ENCODE peak calls at places on chromosomes 13 and 19, in six cellular contexts. P, I, N, G, Q and O are unnamed samples.

GRCh38 chr13:48727252-48728011 is 73.7 kb downstream of the CYSLTR2 start:
- ATAC-seq in P (peak), I (no peak), N (no peak), G (no peak), Q (no peak), O (no peak)

GRCh38 chr19:17289489-17289888 is 7.8 kb downstream of the ANKLE1 start:
- ATAC-seq in P (peak), I (peak), N (peak), G (peak), Q (no peak), O (peak)

GRCh38 chr19:1754651-1755466 is 1.6 kb downstream of the ONECUT3 start:
- ATAC-seq in P (no peak), I (peak), N (peak), G (peak), Q (no peak), O (no peak)

GRCh38 chr13:68439821-68440220 is 1209.7 kb upstream of the PCDH9 start:
- ATAC-seq in P (peak), I (no peak), N (no peak), G (no peak), Q (no peak), O (no peak)

GRCh38 chr13:79723462-79724116 is 242.6 kb downstream of the NDFIP2 start:
- ATAC-seq in P (no peak), I (peak), N (no peak), G (peak), Q (no peak), O (peak)

GRCh38 chr13:43196171-43196611 is 172.8 kb downstream of the DNAJC15 start:
- ATAC-seq in P (no peak), I (no peak), N (no peak), G (no peak), Q (no peak), O (peak)

GRCh38 chr19:16514383-16515019 is 18.3 kb downstream of the C19orf44 start:
- ATAC-seq in P (peak), I (peak), N (no peak), G (peak), Q (no peak), O (no peak)

GRCh38 chr13:99404005-99404755 is 97.0 kb upstream of the GPR183 start:
- ATAC-seq in P (no peak), I (peak), N (no peak), G (no peak), Q (no peak), O (no peak)

GRCh38 chr19:5567360-5567970 is at the start of gene TINCR:
- ATAC-seq in P (no peak), I (peak), N (no peak), G (peak), Q (no peak), O (no peak)

GRCh38 chr13:96542986-96543385 is 451.3 kb downstream of the OXGR1 start:
- ATAC-seq in P (no peak), I (no peak), N (no peak), G (no peak), Q (no peak), O (no peak)

GRCh38 chr19:5172859-5173577 is 167.6 kb downstream of the PTPRS start:
- ATAC-seq in P (no peak), I (no peak), N (peak), G (peak), Q (no peak), O (peak)

GRCh38 chr13:79812070-79812850 is 331.3 kb downstream of the NDFIP2 start:
- ATAC-seq in P (peak), I (no peak), N (no peak), G (no peak), Q (no peak), O (no peak)

GRCh38 chr19:11434703-11435056 is 241 bp downstream of the ODAD3 start:
- ATAC-seq in P (peak), I (peak), N (peak), G (peak), Q (peak), O (no peak)

GRCh38 chr19:16369306-16369663 is 44.7 kb downstream of the KLF2 start:
- ATAC-seq in P (no peak), I (no peak), N (no peak), G (no peak), Q (no peak), O (no peak)

GRCh38 chr19:32406161-32407003 is 812 bp downstream of the DPY19L3 start:
- ATAC-seq in P (no peak), I (no peak), N (no peak), G (no peak), Q (no peak), O (no peak)

GRCh38 chr19:6812612-6813011 is 40.1 kb downstream of the VAV1 start:
- ATAC-seq in P (no peak), I (no peak), N (no peak), G (no peak), Q (no peak), O (no peak)

GRCh38 chr19:47019431-47020041 is at the start of gene NPAS1:
- ATAC-seq in P (no peak), I (peak), N (peak), G (peak), Q (no peak), O (peak)

DNA sequence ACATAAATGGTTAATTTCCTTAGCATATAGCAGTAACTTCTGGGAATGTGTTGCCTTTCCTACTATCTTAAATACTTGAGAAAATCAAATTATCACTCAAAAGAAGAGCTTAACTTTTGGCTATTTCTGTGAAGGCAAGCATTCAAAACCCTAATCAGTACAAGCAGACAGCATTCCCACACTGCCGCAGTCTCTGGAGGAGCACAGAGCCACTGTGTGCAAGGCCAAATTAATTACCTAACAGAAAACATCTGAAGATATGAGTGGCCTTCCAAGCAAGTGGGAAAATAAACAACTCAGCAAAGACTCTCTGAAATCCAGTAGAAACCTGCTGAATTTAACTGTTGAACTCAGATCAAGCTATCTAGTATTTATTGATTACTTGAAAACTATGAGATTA is 68.2 kb downstream of the COL4A1 start:
- ATAC-seq in P (no peak), I (no peak), N (no peak), G (no peak), Q (no peak), O (peak)
- H3K4me3 ChIP-seq in P (no peak), I (no peak), N (no peak), G (no peak), Q (no peak), O (no peak)

GRCh38 chr19:45792482-45793177 is at the start of gene DMWD:
- ATAC-seq in P (peak), I (peak), N (peak), G (peak), Q (peak), O (peak)
- TF ChIP-seq EP300 in P (no peak), I (no peak), N (no peak), G (no peak), Q (no peak), O (no peak)

DNA sequence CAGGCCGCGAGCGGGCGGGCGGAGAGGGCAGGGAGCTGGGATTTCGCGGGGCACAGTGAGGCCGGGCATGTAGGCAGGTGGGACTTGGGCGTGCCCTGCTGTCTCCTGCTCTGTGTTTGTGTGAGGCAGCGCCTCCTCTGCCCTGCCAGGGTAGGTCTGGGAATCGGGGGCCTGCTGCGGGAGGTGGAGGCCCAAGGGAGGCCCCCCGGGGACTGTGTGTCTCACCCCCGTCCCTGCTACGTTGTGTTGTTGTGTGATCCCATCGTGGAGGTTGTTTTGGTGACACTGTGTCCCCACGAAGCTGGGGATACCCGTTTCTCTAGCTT is 957 bp downstream of the FXYD1 start:
- ATAC-seq in P (no peak), I (peak), N (no peak), G (no peak), Q (no peak), O (no peak)
- H3K4me3 ChIP-seq in P (no peak), I (peak), N (no peak), G (no peak), Q (peak), O (peak)

DNA sequence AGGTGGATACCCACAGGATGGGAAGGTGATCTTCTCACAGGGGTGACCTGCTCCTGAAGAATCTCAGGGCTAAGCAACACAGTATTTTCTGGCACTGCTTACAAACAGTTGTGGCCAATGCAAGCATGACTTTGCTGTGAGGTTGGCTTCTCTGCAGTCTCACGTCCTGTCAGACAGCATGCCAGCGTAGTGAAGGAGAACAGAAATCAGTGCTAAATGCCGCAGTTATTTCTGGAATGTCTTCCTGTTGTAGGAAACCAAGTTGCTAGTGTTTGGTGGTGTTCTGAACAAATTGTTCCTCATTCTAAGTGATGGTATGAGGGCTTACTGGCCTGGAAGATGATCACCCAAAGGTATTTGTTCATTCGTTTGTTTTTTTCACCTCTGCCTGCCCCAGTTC is 320.1 kb downstream of the MTUS2 start:
- ATAC-seq in P (no peak), I (no peak), N (no peak), G (no peak), Q (peak), O (peak)
- TF ChIP-seq EP300 in P (no peak), I (no peak), N (no peak), G (no peak), Q (peak), O (no peak)

GRCh38 chr19:50358483-50359431 is 6.7 kb downstream of the NAPSA start:
- ATAC-seq in P (peak), I (no peak), N (peak), G (no peak), Q (no peak), O (peak)

GRCh38 chr19:50359432-50359818 is 6.0 kb downstream of the NAPSA start:
- ATAC-seq in P (peak), I (no peak), N (no peak), G (no peak), Q (no peak), O (no peak)

GRCh38 chr19:50361290-50362029 is 4.0 kb downstream of the NAPSA start:
- ATAC-seq in P (no peak), I (no peak), N (peak), G (peak), Q (peak), O (no peak)

GRCh38 chr19:50362656-50363424 is 2.6 kb downstream of the NAPSA start:
- ATAC-seq in P (no peak), I (no peak), N (no peak), G (no peak), Q (peak), O (no peak)

DNA sequence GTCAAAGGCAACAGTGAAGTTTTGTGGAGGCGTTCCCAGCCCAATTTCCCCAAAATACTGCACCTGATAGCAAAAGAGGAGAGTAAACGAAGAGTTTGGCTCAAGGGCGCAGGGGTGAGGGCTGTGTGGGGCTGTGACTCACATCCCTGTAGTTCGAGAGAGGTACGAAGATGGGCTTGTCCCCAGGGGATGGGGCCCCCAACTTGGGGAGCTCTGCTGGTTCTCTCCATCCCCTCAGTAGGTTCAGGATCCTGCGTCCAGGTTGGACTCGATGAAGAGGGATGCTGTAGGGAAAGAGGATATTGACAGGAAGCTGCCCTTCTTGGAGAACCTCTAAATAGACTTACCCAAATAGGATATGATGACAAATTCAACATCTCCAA is 3.4 kb downstream of the NAPSA start:
- ATAC-seq in P (no peak), I (no peak), N (no peak), G (no peak), Q (no peak), O (no peak)
- H3K4me3 ChIP-seq in P (no peak), I (no peak), N (no peak), G (no peak), Q (peak), O (no peak)

DNA sequence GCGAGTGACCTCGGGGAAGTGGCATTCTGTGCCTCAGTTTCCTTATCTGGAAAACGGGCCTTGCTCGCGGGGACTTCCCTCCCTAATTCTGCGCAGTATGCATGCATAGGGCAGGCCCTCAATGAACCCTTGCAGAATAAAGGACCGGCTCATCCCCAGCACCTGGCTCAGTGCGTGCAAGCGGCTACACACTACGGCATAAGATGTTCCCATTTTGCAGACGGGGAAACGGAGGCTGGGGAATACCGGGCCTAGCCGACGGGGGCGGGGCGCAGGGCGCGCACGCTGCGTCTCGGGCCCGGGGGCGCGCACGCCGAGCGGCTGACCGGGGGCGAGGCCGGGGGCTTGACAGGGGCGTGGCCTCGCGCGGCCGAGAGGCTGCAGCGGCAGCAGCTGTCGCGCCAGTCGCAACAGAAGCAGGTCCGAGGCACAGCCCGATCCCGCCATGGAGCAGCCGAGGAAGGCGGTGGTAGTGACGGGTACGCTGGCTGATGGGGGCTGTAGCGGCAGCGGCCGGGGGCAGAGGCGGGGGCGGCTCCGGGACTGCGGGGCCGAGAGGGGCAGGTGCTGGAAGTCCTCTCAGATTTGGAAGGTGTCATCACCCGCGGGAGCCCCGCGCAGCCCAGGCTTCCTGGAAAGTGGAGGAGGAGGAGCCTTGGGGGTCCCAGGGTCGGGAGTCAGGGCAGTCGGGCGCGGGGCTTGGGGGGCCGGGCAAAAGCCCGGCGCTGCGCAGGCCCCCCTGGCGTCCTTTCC is at the start of gene PGPEP1:
- ATAC-seq in P (peak), I (peak), N (peak), G (peak), Q (peak), O (peak)
- TF ChIP-seq EP300 in P (no peak), I (no peak), N (no peak), G (no peak), Q (no peak), O (no peak)

GRCh38 chr13:94859812-94860210 is 147.5 kb upstream of the SOX21 start:
- ATAC-seq in P (no peak), I (no peak), N (no peak), G (no peak), Q (no peak), O (no peak)
- H3K4me3 ChIP-seq in P (no peak), I (no peak), N (no peak), G (no peak), Q (no peak), O (no peak)